ENCODE peak calls at places on chromosomes 3 and 15, in eight cellular contexts. One of them, this sample, is unnamed.

GRCh38 chr3:78481050-78481449 is 1286.7 kb downstream of the ROBO1 start:
- DNase-seq in NCI-H1105: no peak
- DNase-seq in activated CD4-positive, alpha-beta T cell treated with anti-CD3 and anti-CD28 coated beads for 1 hour: no peak
- DNase-seq in tibial nerve: no peak
- DNase-seq in MCF 10A: peak; percentile 32
- DNase-seq in astrocyte of the spinal cord: no peak
- DNase-seq in hepatocyte: no peak
- DNase-seq in stimulated activated naive B cell treated with anti-CD40 and anti-IgM and Interleukin-4, amounts not matched to agents 10 μg/mL and 1 μg/mL and 100 μg/mL, for 72 hours: no peak
- DNase-seq in this sample: no peak

GRCh38 chr3:193780810-193781472 is 187.9 kb downstream of the OPA1 start:
- DNase-seq in astrocyte of the spinal cord: peak; percentile 71
- DNase-seq in NCI-H1105: peak; percentile 61
- DNase-seq in tibial nerve: peak; percentile 53
- DNase-seq in stimulated activated naive B cell treated with anti-CD40 and anti-IgM and Interleukin-4, amounts not matched to agents 10 μg/mL and 1 μg/mL and 100 μg/mL, for 72 hours: no peak
- DNase-seq in MCF 10A: peak; percentile 93
- DNase-seq in hepatocyte: peak; percentile 89
- DNase-seq in activated CD4-positive, alpha-beta T cell treated with anti-CD3 and anti-CD28 coated beads for 1 hour: no peak
- DNase-seq in this sample: peak; percentile 65

GRCh38 chr3:182891364-182891763 is 89.0 kb downstream of the DCUN1D1 start:
- DNase-seq in hepatocyte: no peak
- DNase-seq in stimulated activated naive B cell treated with anti-CD40 and anti-IgM and Interleukin-4, amounts not matched to agents 10 μg/mL and 1 μg/mL and 100 μg/mL, for 72 hours: no peak
- DNase-seq in activated CD4-positive, alpha-beta T cell treated with anti-CD3 and anti-CD28 coated beads for 1 hour: no peak
- DNase-seq in astrocyte of the spinal cord: no peak
- DNase-seq in tibial nerve: no peak
- DNase-seq in NCI-H1105: no peak
- DNase-seq in MCF 10A: no peak
- DNase-seq in this sample: no peak

GRCh38 chr3:64518950-64519349 is 168.8 kb downstream of the ADAMTS9 start:
- DNase-seq in activated CD4-positive, alpha-beta T cell treated with anti-CD3 and anti-CD28 coated beads for 1 hour: no peak
- DNase-seq in MCF 10A: no peak
- DNase-seq in hepatocyte: no peak
- DNase-seq in astrocyte of the spinal cord: no peak
- DNase-seq in tibial nerve: no peak
- DNase-seq in NCI-H1105: no peak
- DNase-seq in stimulated activated naive B cell treated with anti-CD40 and anti-IgM and Interleukin-4, amounts not matched to agents 10 μg/mL and 1 μg/mL and 100 μg/mL, for 72 hours: no peak
- DNase-seq in this sample: peak; percentile 57

GRCh38 chr3:190581041-190581501 is 67.2 kb downstream of the IL1RAP start:
- DNase-seq in NCI-H1105: no peak
- DNase-seq in tibial nerve: no peak
- DNase-seq in MCF 10A: no peak
- DNase-seq in hepatocyte: no peak
- DNase-seq in activated CD4-positive, alpha-beta T cell treated with anti-CD3 and anti-CD28 coated beads for 1 hour: no peak
- DNase-seq in stimulated activated naive B cell treated with anti-CD40 and anti-IgM and Interleukin-4, amounts not matched to agents 10 μg/mL and 1 μg/mL and 100 μg/mL, for 72 hours: no peak
- DNase-seq in astrocyte of the spinal cord: peak; percentile 11
- DNase-seq in this sample: peak; percentile 66

GRCh38 chr3:160676547-160677303 is at the start of gene ARL14:
- DNase-seq in NCI-H1105: no peak
- DNase-seq in tibial nerve: no peak
- DNase-seq in stimulated activated naive B cell treated with anti-CD40 and anti-IgM and Interleukin-4, amounts not matched to agents 10 μg/mL and 1 μg/mL and 100 μg/mL, for 72 hours: no peak
- DNase-seq in MCF 10A: peak; percentile 91
- DNase-seq in activated CD4-positive, alpha-beta T cell treated with anti-CD3 and anti-CD28 coated beads for 1 hour: no peak
- DNase-seq in astrocyte of the spinal cord: peak; percentile 63
- DNase-seq in hepatocyte: peak; percentile 78
- DNase-seq in this sample: peak; percentile 72

GRCh38 chr3:18442743-18443669 is 17.9 kb upstream of the SATB1 start:
- DNase-seq in stimulated activated naive B cell treated with anti-CD40 and anti-IgM and Interleukin-4, amounts not matched to agents 10 μg/mL and 1 μg/mL and 100 μg/mL, for 72 hours: peak; percentile 9
- DNase-seq in astrocyte of the spinal cord: no peak
- DNase-seq in activated CD4-positive, alpha-beta T cell treated with anti-CD3 and anti-CD28 coated beads for 1 hour: no peak
- DNase-seq in hepatocyte: no peak
- DNase-seq in tibial nerve: no peak
- DNase-seq in NCI-H1105: no peak
- DNase-seq in MCF 10A: no peak
- DNase-seq in this sample: no peak

GRCh38 chr3:55571216-55571813 is 84.2 kb upstream of the WNT5A start:
- DNase-seq in astrocyte of the spinal cord: peak; percentile 37
- DNase-seq in stimulated activated naive B cell treated with anti-CD40 and anti-IgM and Interleukin-4, amounts not matched to agents 10 μg/mL and 1 μg/mL and 100 μg/mL, for 72 hours: no peak
- DNase-seq in tibial nerve: no peak
- DNase-seq in MCF 10A: no peak
- DNase-seq in NCI-H1105: no peak
- DNase-seq in activated CD4-positive, alpha-beta T cell treated with anti-CD3 and anti-CD28 coated beads for 1 hour: no peak
- DNase-seq in hepatocyte: no peak
- DNase-seq in this sample: no peak

GRCh38 chr15:67968564-67969440 is 85.3 kb upstream of the PIAS1 start:
- DNase-seq in NCI-H1105: no peak
- DNase-seq in stimulated activated naive B cell treated with anti-CD40 and anti-IgM and Interleukin-4, amounts not matched to agents 10 μg/mL and 1 μg/mL and 100 μg/mL, for 72 hours: no peak
- DNase-seq in tibial nerve: no peak
- DNase-seq in MCF 10A: no peak
- DNase-seq in hepatocyte: no peak
- DNase-seq in astrocyte of the spinal cord: no peak
- DNase-seq in activated CD4-positive, alpha-beta T cell treated with anti-CD3 and anti-CD28 coated beads for 1 hour: no peak
- DNase-seq in this sample: no peak